ENCODE peak calls at places on chromosomes 13 and 19, in six cellular contexts. C, X, M, I, A and J are unnamed samples.

GRCh38 chr19:455851-456546 is 4.8 kb downstream of the SHC2 start:
- DNase-seq in C (no peak), X (no peak), M (no peak), I (no peak), A (no peak), J (no peak)

GRCh38 chr13:32737111-32737571 is 150.9 kb downstream of the PDS5B start:
- DNase-seq in C (no peak), X (no peak), M (peak; percentile 63), I (no peak), A (peak; percentile 70), J (no peak)

GRCh38 chr19:13099073-13099999 is 3.3 kb downstream of the LYL1 start:
- DNase-seq in C (no peak), X (peak; percentile 88), M (no peak), I (no peak), A (peak; percentile 79), J (peak; percentile 96)

GRCh38 chr19:34217952-34218817 is 36.2 kb upstream of the GARRE1 start:
- DNase-seq in C (peak; percentile 57), X (peak; percentile 84), M (peak; percentile 67), I (no peak), A (peak; percentile 58), J (peak; percentile 55)

GRCh38 chr19:7497292-7497691 is 8.5 kb upstream of the PEX11G start:
- DNase-seq in C (no peak), X (peak; percentile 58), M (no peak), I (no peak), A (no peak), J (peak; percentile 46)

GRCh38 chr13:52085416-52085815 is 43.5 kb downstream of the NEK5 start:
- DNase-seq in C (no peak), X (no peak), M (no peak), I (no peak), A (no peak), J (no peak)

GRCh38 chr13:100665403-100665802 is 9.2 kb downstream of the TMTC4 start:
- DNase-seq in C (no peak), X (no peak), M (no peak), I (no peak), A (no peak), J (no peak)

GRCh38 chr19:46610851-46611770 is 10.0 kb downstream of the CALM3 start:
- DNase-seq in C (no peak), X (no peak), M (no peak), I (no peak), A (no peak), J (peak; percentile 89)

GRCh38 chr13:39433705-39434104 is 169.3 kb downstream of the LHFPL6 start:
- DNase-seq in C (no peak), X (no peak), M (no peak), I (no peak), A (no peak), J (no peak)

GRCh38 chr13:47519626-47520025 is 481.4 kb downstream of the SUCLA2 start:
- DNase-seq in C (no peak), X (no peak), M (no peak), I (no peak), A (no peak), J (no peak)

GRCh38 chr13:73602295-73602694 is 531.9 kb downstream of the KLF12 start:
- DNase-seq in C (no peak), X (peak; percentile 10), M (no peak), I (peak; percentile 4), A (no peak), J (no peak)

GRCh38 chr19:1026189-1027019 is at the start of gene CNN2:
- DNase-seq in C (peak; percentile 67), X (peak; percentile 86), M (no peak), I (peak; percentile 64), A (peak; percentile 80), J (peak; percentile 73)

GRCh38 chr19:40799558-40800338 is 757 bp downstream of the EGLN2 start:
- DNase-seq in C (no peak), X (peak; percentile 73), M (no peak), I (no peak), A (peak; percentile 64), J (peak; percentile 63)

GRCh38 chr19:3607398-3608078 is 863 bp upstream of the TBXA2R start:
- DNase-seq in C (no peak), X (peak; percentile 84), M (no peak), I (no peak), A (peak; percentile 41), J (peak; percentile 35)

GRCh38 chr13:33015791-33016323 is 366 bp upstream of the KL start:
- DNase-seq in C (no peak), X (no peak), M (no peak), I (no peak), A (no peak), J (no peak)

DNA sequence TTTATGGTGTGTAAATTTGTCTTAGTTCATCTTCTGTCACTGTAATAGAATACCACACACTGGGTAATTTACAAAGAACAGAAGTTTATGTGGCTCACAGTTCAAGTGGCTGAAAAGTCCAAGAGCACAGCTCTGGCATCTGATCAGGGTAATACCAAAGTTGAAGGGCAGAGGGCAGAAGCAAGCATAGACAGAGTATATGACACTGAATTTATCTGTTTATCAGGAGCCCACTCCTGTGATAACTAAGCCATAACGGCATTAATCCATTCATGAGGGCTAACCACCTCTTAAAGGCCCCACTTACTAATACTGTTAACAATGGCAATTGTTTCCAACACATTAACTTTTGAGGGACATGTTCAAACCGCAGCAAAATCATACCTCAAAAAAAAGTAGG is 4.0 kb upstream of the RFXAP start:
- DNase-seq in C (peak; percentile 7), X (peak; percentile 30), M (no peak), I (peak; percentile 28), A (no peak), J (peak; percentile 32)
- TF ChIP-seq MYC in C (no peak), X (no peak), M (no peak), I (no peak), A (no peak), J (no peak)

GRCh38 chr13:64397699-64398098 is 2832.4 kb downstream of the PCDH9 start:
- DNase-seq in C (no peak), X (no peak), M (no peak), I (no peak), A (peak; percentile 2), J (no peak)
- TF ChIP-seq MYC in C (no peak), X (no peak), M (no peak), I (no peak), A (no peak), J (no peak)

GRCh38 chr13:99362362-99362761 is 55.2 kb upstream of the GPR183 start:
- DNase-seq in C (no peak), X (no peak), M (no peak), I (no peak), A (no peak), J (no peak)

GRCh38 chr13:99363391-99363790 is 56.2 kb upstream of the GPR183 start:
- DNase-seq in C (no peak), X (no peak), M (no peak), I (no peak), A (no peak), J (no peak)

GRCh38 chr13:99361197-99361596 is 54.0 kb upstream of the GPR183 start:
- DNase-seq in C (no peak), X (no peak), M (no peak), I (no peak), A (peak; percentile 11), J (no peak)

GRCh38 chr13:99359493-99359892 is 52.3 kb upstream of the GPR183 start:
- DNase-seq in C (no peak), X (no peak), M (no peak), I (no peak), A (no peak), J (no peak)

DNA sequence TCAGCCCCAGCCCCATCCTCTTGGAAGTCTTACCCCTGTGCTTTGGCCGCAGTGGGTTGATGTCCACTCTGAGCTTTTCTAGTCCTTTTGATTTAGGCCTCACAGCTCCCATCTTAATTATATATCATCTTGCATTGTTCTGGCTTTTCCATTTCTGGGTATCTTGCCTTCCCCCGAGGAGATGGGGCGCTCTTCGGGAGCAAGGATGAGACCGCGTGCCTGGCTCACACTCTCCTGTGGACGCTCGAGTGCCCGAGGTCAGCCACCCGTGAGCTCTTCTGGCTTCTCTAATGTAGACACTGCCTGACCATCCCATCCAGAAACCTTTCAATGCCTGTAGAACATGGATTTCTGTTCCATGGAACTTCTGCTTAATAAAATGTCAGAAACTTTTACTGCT is 53.5 kb upstream of the GPR183 start:
- DNase-seq in C (no peak), X (no peak), M (no peak), I (no peak), A (no peak), J (no peak)
- TF ChIP-seq MYC in C (no peak), X (no peak), M (no peak), I (no peak), A (no peak), J (no peak)

GRCh38 chr19:49850221-49850486 is 805 bp upstream of the PTOV1 start:
- DNase-seq in C (no peak), X (no peak), M (no peak), I (no peak), A (no peak), J (no peak)

GRCh38 chr19:49848938-49849337 is 2.0 kb upstream of the PTOV1 start:
- DNase-seq in C (no peak), X (peak; percentile 59), M (peak; percentile 32), I (no peak), A (no peak), J (peak; percentile 50)

GRCh38 chr19:49846408-49846807 is 4.6 kb upstream of the PTOV1 start:
- DNase-seq in C (no peak), X (no peak), M (no peak), I (no peak), A (no peak), J (no peak)

GRCh38 chr19:49849433-49850220 is 1.3 kb upstream of the PTOV1 start:
- DNase-seq in C (no peak), X (peak; percentile 64), M (no peak), I (no peak), A (no peak), J (no peak)

GRCh38 chr19:49847731-49848696 is 2.9 kb upstream of the PTOV1 start:
- DNase-seq in C (no peak), X (peak; percentile 86), M (no peak), I (no peak), A (no peak), J (peak; percentile 88)
- TF ChIP-seq MYC in C (no peak), X (no peak), M (no peak), I (no peak), A (no peak), J (no peak)

GRCh38 chr13:87093399-87093798 is 577.8 kb upstream of the SLITRK5 start:
- DNase-seq in C (no peak), X (no peak), M (no peak), I (no peak), A (no peak), J (no peak)
- TF ChIP-seq MYC in C (no peak), X (no peak), M (no peak), I (no peak), A (no peak), J (no peak)

DNA sequence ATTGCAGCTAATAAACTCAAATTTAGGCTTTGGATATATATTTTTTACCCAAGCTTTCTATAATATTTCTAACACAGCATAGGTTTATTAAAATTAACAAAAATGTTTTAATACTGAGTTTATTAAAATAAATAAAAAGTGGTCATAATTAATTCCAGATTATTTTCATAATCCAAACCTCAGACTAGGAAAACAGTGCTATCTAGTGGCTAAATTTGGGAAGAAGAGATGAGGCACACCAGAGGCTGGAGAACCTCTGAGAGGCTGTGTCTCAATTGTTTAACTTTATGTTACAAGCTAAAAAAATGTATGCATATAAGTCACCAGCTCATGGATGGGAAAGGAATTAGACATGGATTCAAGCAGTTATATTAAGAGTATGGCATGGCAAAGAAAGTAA is 392.5 kb downstream of the DIAPH3 start:
- DNase-seq in C (no peak), X (peak; percentile 11), M (no peak), I (peak; percentile 4), A (peak; percentile 25), J (no peak)
- TF ChIP-seq MYC in C (no peak), X (no peak), M (no peak), I (no peak), A (no peak), J (no peak)